ENCODE peak calls at places on chromosomes 12 and 14, in nine cellular contexts. S is uterus, P is fibroblast of lung, Y is hepatocyte, M is PC-3, G is neural progenitor cell, Z is gastrocnemius medialis, H is pancreas, K is stomach. T is an unnamed sample.

GRCh38 chr12:386651-387050 is 2.5 kb downstream of the KDM5A start:
- DNase-seq in Z (no peak), K (no peak), M (peak; percentile 37), G (no peak), H (no peak), S (no peak), P (peak; percentile 25), Y (no peak), T (no peak)

GRCh38 chr14:103905861-103906456 is 22.3 kb upstream of the TDRD9 start:
- DNase-seq in Z (no peak), Y (no peak), G (peak; percentile 61), S (no peak), M (no peak), H (no peak), P (no peak), K (no peak), T (no peak)

GRCh38 chr14:52663850-52664249 is 31.5 kb downstream of the ERO1A start:
- DNase-seq in S (no peak), Z (no peak), H (no peak), K (no peak), Y (no peak), M (no peak), G (peak; percentile 42), P (no peak), T (no peak)

GRCh38 chr14:72444701-72445100 is 449.2 kb downstream of the DPF3 start:
- DNase-seq in K (no peak), G (no peak), M (peak; percentile 95), H (no peak), Y (no peak), S (no peak), P (no peak), Z (no peak), T (no peak)

GRCh38 chr14:58239259-58240210 is 5.1 kb upstream of the PSMA3 start:
- DNase-seq in Z (peak; percentile 57), Y (peak; percentile 84), G (peak; percentile 78), H (peak; percentile 84), M (peak; percentile 98), P (peak; percentile 78), K (peak; percentile 82), S (peak; percentile 74), T (peak; percentile 77)

GRCh38 chr14:64612021-64612380 is 62.2 kb downstream of the PPP1R36 start:
- DNase-seq in K (no peak), S (no peak), H (no peak), G (no peak), Y (no peak), Z (no peak), P (no peak), M (peak; percentile 53), T (no peak)

GRCh38 chr14:92484132-92484823 is 29.3 kb upstream of the RIN3 start:
- DNase-seq in K (no peak), H (no peak), P (no peak), G (no peak), Y (no peak), S (no peak), M (no peak), Z (no peak), T (no peak)

GRCh38 chr12:11949738-11950403 is 120.9 kb upstream of the BCL2L14 start:
- DNase-seq in S (no peak), P (no peak), K (peak; percentile 61), Y (no peak), G (no peak), M (no peak), H (peak; percentile 64), Z (peak; percentile 22), T (no peak)

GRCh38 chr12:112564160-112564559 is 145.4 kb downstream of the PTPN11 start:
- DNase-seq in K (no peak), Z (no peak), G (peak; percentile 6), P (no peak), H (no peak), S (no peak), M (no peak), Y (no peak), T (no peak)

DNA sequence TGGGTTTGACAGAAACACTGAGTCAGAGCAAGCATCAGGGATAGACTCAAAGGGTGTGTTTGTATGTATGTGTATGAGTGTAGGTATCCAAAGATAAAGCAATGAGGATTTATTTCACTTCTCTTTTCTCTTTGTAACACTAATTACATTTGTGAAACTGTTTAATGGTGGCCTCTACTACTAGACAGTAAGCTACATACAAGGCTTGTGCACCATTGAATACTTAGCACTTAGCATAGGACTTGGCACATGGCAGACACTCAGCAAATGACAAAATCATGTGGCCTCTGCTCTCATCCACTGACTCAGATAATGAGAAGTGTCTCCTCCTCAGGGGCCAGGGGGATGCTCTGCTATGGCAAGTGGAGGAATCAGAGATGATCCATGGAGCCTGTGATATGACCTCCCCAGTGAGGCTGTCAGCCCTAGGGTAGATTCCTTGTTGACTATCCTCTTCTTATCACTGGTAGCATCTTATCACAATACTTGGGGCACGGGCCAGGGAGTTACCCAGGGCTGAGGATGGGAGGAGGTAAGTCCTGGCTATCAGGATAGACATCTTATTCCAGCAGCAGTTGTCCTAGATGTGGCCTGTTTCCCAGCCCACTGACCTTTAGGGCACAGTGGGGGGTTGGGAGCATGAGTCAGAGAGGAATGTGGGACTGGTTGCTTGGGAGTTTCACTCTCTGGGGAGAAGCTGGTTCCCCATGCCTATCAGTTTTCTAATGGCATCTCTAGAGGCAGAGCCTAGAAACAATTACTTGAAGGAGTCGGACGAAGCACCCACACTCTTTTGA is 71.2 kb upstream of the HOXC13 start:
- DNase-seq in Y (peak; percentile 15), H (no peak), K (no peak), G (peak; percentile 26), M (peak; percentile 32), Z (no peak), S (no peak), P (peak; percentile 24), T (no peak)
- H3K27me3 ChIP-seq in Y (peaks cover 22% of the 10 kb centered on the region), H (no peaks in the 10 kb centered on the region), K (peaks cover 13% of the 10 kb centered on the region), G (peaks cover 62% of the 10 kb centered on the region), M (no peaks in the 10 kb centered on the region), Z (no peaks in the 10 kb centered on the region), S (no peaks in the 10 kb centered on the region), P (no peaks in the 10 kb centered on the region), T (no peaks in the 10 kb centered on the region)

DNA sequence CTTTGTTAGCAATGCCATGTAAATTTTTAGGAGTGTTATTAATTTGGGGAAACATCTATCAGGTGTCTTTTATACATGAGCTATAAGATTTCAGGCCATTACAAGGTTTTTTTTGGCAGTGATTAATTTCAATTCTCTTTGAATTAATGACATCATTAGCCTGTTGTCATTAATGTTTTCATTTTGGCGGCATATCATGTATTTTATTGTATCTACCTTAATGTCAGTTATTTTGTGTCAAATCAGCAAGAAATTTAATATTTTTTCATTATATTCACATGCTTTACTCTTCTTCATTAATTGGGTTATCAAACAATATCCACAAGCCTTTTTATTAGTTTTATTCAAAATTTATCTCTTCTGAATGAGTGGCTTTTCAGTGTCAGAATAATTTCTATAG is 153.0 kb upstream of the CAND1 start:
- DNase-seq in S (no peak), H (no peak), P (no peak), Z (no peak), K (no peak), M (no peak), Y (no peak), G (no peak), T (no peak)
- H3K4me1 ChIP-seq in S (no peaks in the 10 kb centered on the region), H (no peaks in the 10 kb centered on the region), P (no peaks in the 10 kb centered on the region), Z (no peaks in the 10 kb centered on the region), K (no peaks in the 10 kb centered on the region), M (no peaks in the 10 kb centered on the region), Y (no peaks in the 10 kb centered on the region), G (peaks cover 15% of the 10 kb centered on the region), T (no peaks in the 10 kb centered on the region)

GRCh38 chr12:49230810-49231209 is 34.1 kb upstream of the TUBA1C start:
- DNase-seq in S (no peak), Y (no peak), H (no peak), G (no peak), Z (no peak), P (no peak), M (no peak), K (no peak), T (no peak)

GRCh38 chr12:49230176-49230575 is 34.7 kb upstream of the TUBA1C start:
- DNase-seq in Y (no peak), G (no peak), H (no peak), Z (no peak), M (no peak), P (no peak), K (no peak), S (no peak), T (no peak)

GRCh38 chr12:49233842-49234526 is 30.9 kb upstream of the TUBA1C start:
- DNase-seq in K (peak; percentile 45), M (no peak), P (no peak), S (peak; percentile 24), H (no peak), Y (no peak), G (no peak), Z (peak; percentile 27), T (peak; percentile 83)

GRCh38 chr12:49231881-49232650 is 32.8 kb upstream of the TUBA1C start:
- DNase-seq in M (no peak), P (no peak), K (no peak), G (peak; percentile 28), S (peak; percentile 31), Z (no peak), H (no peak), Y (no peak), T (no peak)

DNA sequence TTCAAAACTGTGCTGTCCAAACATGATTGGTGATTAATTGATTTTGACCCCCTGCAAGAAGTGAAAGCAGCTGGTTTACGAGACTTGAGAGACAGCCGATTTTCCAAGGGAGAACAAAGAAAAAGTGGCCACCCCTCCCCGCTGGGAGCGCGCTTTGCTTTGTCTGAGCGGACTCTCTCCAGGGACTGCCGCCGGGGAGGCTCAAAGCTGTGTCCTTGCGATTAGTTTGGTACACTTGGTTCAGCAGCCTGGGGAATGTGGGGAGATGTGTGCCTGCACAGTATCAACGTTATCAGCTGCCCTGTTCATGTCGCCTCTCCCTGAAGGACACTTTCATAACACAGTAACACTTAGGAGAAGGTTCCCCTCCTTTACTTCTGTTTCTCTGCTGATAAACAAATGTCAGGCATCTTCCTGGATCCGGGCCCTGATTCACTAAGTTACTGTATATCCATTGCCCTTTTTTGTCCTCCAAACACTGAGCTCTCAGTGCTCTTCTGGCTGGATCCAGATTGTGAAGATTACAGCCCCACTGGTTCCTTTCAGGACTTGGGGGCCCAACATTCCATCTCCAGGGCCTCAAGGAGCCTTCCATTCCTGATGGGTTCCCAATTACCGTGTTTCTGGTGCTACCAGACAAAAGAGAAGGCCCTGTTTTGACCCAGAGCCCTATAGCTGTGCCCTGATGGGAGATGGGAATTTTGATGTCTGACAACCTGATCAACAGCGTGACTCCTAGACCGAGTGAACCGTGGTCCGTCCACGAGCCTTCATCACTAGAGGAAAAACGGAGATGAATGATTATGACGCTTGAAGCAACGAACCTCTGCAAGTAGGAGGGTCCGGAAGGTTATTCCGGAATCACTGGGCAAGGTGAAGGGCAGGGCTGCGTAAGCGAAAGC is 31.7 kb upstream of the TUBA1C start:
- DNase-seq in M (no peak), Y (peak; percentile 68), Z (peak; percentile 17), G (peak; percentile 92), H (peak; percentile 71), S (peak; percentile 61), K (peak; percentile 37), P (peak; percentile 52), T (peak; percentile 66)
- H3K27ac ChIP-seq in M (no peak overlapping the region), Y (peak overlapping the region; percentile 84), Z (peak overlapping the region; percentile 35), G (peak overlapping the region; percentile 40), H (peak overlapping the region; percentile 91), S (peak overlapping the region; percentile 98), K (peak overlapping the region; percentile 64), P (peak overlapping the region; percentile 84), T (peak overlapping the region; percentile 95)

DNA sequence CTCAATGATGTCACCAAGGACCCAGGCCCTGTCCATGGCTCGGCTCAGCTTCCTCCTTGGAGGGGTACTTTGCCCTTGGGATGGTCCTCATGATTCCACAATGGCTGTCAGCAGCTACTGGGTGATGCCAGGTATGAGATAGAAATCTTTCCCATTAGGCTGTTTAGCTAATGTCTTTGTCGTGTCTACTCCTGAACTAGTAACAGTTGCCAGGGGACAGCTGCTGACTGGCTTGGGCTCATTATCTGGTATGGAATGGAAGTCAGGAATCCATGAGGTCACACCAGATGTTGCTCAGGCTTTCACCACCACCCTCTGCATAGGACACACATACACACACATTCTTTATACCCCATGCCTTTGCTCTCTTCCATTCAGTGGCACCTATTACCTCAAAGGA is 9.2 kb downstream of the PRPH start:
- DNase-seq in K (no peak), M (no peak), H (peak; percentile 8), S (no peak), G (no peak), P (peak; percentile 17), Z (no peak), Y (no peak), T (no peak)
- H3K27me3 ChIP-seq in K (peaks cover under 1% of the 10 kb centered on the region), M (no peaks in the 10 kb centered on the region), H (no peaks in the 10 kb centered on the region), S (no peaks in the 10 kb centered on the region), G (peaks cover 56% of the 10 kb centered on the region), P (peaks cover 5% of the 10 kb centered on the region), Z (peaks cover 11% of the 10 kb centered on the region), Y (peaks cover 3% of the 10 kb centered on the region), T (peaks cover 20% of the 10 kb centered on the region)